ENCODE peak calls at places on chromosome 16, in five cellular contexts. One of them, this sample, is unnamed.

GRCh38 chr16:88703486-88704309 is 2.5 kb downstream of the RNF166 start:
- DNase-seq in astrocyte: no peak
- DNase-seq in Peyer's patch: peak
- DNase-seq in testis: no peak
- DNase-seq in adrenal gland: no peak
- DNase-seq in this sample: no peak

GRCh38 chr16:25126820-25127232 is 15.3 kb downstream of the LCMT1 start:
- DNase-seq in adrenal gland: peak
- DNase-seq in Peyer's patch: peak
- DNase-seq in astrocyte: peak
- DNase-seq in testis: no peak
- DNase-seq in this sample: peak

GRCh38 chr16:80054656-80055055 is 454.1 kb upstream of the MAF start:
- DNase-seq in testis: no peak
- DNase-seq in adrenal gland: no peak
- DNase-seq in Peyer's patch: no peak
- DNase-seq in astrocyte: no peak
- DNase-seq in this sample: no peak

GRCh38 chr16:46759309-46759708 is 11.2 kb upstream of the MYLK3 start:
- DNase-seq in Peyer's patch: no peak
- DNase-seq in testis: no peak
- DNase-seq in adrenal gland: no peak
- DNase-seq in astrocyte: no peak
- DNase-seq in this sample: no peak

GRCh38 chr16:74901606-74902005 is 83.3 kb downstream of the WDR59 start:
- DNase-seq in adrenal gland: no peak
- DNase-seq in testis: no peak
- DNase-seq in Peyer's patch: no peak
- DNase-seq in astrocyte: no peak
- DNase-seq in this sample: no peak

GRCh38 chr16:47826070-47826469 is 329.7 kb downstream of the ABCC12 start:
- DNase-seq in adrenal gland: no peak
- DNase-seq in testis: no peak
- DNase-seq in Peyer's patch: no peak
- DNase-seq in astrocyte: no peak
- DNase-seq in this sample: no peak

GRCh38 chr16:77332792-77333191 is 102.0 kb downstream of the ADAMTS18 start:
- DNase-seq in adrenal gland: no peak
- DNase-seq in astrocyte: no peak
- DNase-seq in Peyer's patch: no peak
- DNase-seq in testis: no peak
- DNase-seq in this sample: peak

GRCh38 chr16:10957771-10958486 is 13.6 kb downstream of the CLEC16A start:
- DNase-seq in adrenal gland: no peak
- DNase-seq in astrocyte: peak
- DNase-seq in testis: no peak
- DNase-seq in Peyer's patch: no peak
- DNase-seq in this sample: no peak

GRCh38 chr16:31216552-31217530 is at the start of gene PYDC1:
- DNase-seq in testis: no peak
- DNase-seq in adrenal gland: no peak
- DNase-seq in Peyer's patch: no peak
- DNase-seq in astrocyte: no peak
- DNase-seq in this sample: no peak

GRCh38 chr16:49528564-49529150 is 155.1 kb downstream of the C16orf78 start:
- DNase-seq in adrenal gland: no peak
- DNase-seq in astrocyte: no peak
- DNase-seq in Peyer's patch: no peak
- DNase-seq in testis: no peak
- DNase-seq in this sample: no peak

GRCh38 chr16:2785101-2785991 is 2.0 kb downstream of the PRSS33 start:
- DNase-seq in astrocyte: no peak
- DNase-seq in testis: no peak
- DNase-seq in Peyer's patch: peak
- DNase-seq in adrenal gland: peak
- DNase-seq in this sample: no peak

GRCh38 chr16:88628512-88628974 is 9.8 kb upstream of the IL17C start:
- DNase-seq in Peyer's patch: no peak
- DNase-seq in testis: peak
- DNase-seq in astrocyte: no peak
- DNase-seq in adrenal gland: peak
- DNase-seq in this sample: no peak

GRCh38 chr16:66205287-66206167 is 161.0 kb upstream of the CDH5 start:
- DNase-seq in adrenal gland: no peak
- DNase-seq in Peyer's patch: no peak
- DNase-seq in astrocyte: no peak
- DNase-seq in testis: no peak
- DNase-seq in this sample: no peak

GRCh38 chr16:69532761-69533459 is 32.9 kb upstream of the NFAT5 start:
- DNase-seq in Peyer's patch: no peak
- DNase-seq in astrocyte: no peak
- DNase-seq in adrenal gland: no peak
- DNase-seq in testis: no peak
- DNase-seq in this sample: no peak

GRCh38 chr16:31071861-31072260 is 2.2 kb downstream of the ZNF668 start:
- DNase-seq in adrenal gland: no peak
- DNase-seq in testis: no peak
- DNase-seq in astrocyte: peak
- DNase-seq in Peyer's patch: no peak
- DNase-seq in this sample: peak

GRCh38 chr16:84239910-84240309 is at the start of gene KCNG4:
- DNase-seq in testis: no peak
- DNase-seq in Peyer's patch: no peak
- DNase-seq in astrocyte: no peak
- DNase-seq in adrenal gland: no peak
- DNase-seq in this sample: no peak

GRCh38 chr16:27980919-27981670 is 82.4 kb downstream of the GSG1L start:
- DNase-seq in astrocyte: no peak
- DNase-seq in Peyer's patch: peak
- DNase-seq in adrenal gland: no peak
- DNase-seq in testis: no peak
- DNase-seq in this sample: no peak

GRCh38 chr16:87582221-87582965 is 19.9 kb upstream of the JPH3 start:
- DNase-seq in testis: peak
- DNase-seq in adrenal gland: peak
- DNase-seq in astrocyte: peak
- DNase-seq in Peyer's patch: peak
- DNase-seq in this sample: peak

GRCh38 chr16:16163109-16163508 is 60.2 kb downstream of the ABCC6 start:
- DNase-seq in astrocyte: no peak
- DNase-seq in testis: no peak
- DNase-seq in adrenal gland: no peak
- DNase-seq in Peyer's patch: no peak
- DNase-seq in this sample: no peak

GRCh38 chr16:82219298-82219697 is 49.3 kb upstream of the MPHOSPH6 start:
- DNase-seq in adrenal gland: no peak
- DNase-seq in astrocyte: no peak
- DNase-seq in testis: no peak
- DNase-seq in Peyer's patch: no peak
- DNase-seq in this sample: no peak

GRCh38 chr16:84175351-84176081 is 11.3 kb downstream of the TAF1C start:
- DNase-seq in Peyer's patch: peak
- DNase-seq in adrenal gland: peak
- DNase-seq in testis: peak
- DNase-seq in astrocyte: peak
- DNase-seq in this sample: peak

GRCh38 chr16:84368327-84368996 is at the start of gene ATP2C2:
- DNase-seq in astrocyte: no peak
- DNase-seq in testis: no peak
- DNase-seq in Peyer's patch: peak
- DNase-seq in adrenal gland: no peak
- DNase-seq in this sample: no peak

GRCh38 chr16:53952215-53953208 is 248.6 kb downstream of the FTO start:
- DNase-seq in astrocyte: peak
- DNase-seq in testis: no peak
- DNase-seq in Peyer's patch: no peak
- DNase-seq in adrenal gland: no peak
- DNase-seq in this sample: no peak

GRCh38 chr16:77212736-77213541 is 13.7 kb downstream of the SYCE1L start:
- DNase-seq in testis: peak
- DNase-seq in astrocyte: no peak
- DNase-seq in adrenal gland: peak
- DNase-seq in Peyer's patch: peak
- DNase-seq in this sample: no peak

GRCh38 chr16:89194340-89195311 is 5.7 kb downstream of the SLC22A31 start:
- DNase-seq in Peyer's patch: no peak
- DNase-seq in astrocyte: no peak
- DNase-seq in testis: no peak
- DNase-seq in adrenal gland: no peak
- DNase-seq in this sample: no peak

GRCh38 chr16:86808863-86809444 is 230.6 kb downstream of the FOXL1 start:
- DNase-seq in testis: no peak
- DNase-seq in adrenal gland: no peak
- DNase-seq in astrocyte: no peak
- DNase-seq in Peyer's patch: no peak
- DNase-seq in this sample: no peak

DNA sequence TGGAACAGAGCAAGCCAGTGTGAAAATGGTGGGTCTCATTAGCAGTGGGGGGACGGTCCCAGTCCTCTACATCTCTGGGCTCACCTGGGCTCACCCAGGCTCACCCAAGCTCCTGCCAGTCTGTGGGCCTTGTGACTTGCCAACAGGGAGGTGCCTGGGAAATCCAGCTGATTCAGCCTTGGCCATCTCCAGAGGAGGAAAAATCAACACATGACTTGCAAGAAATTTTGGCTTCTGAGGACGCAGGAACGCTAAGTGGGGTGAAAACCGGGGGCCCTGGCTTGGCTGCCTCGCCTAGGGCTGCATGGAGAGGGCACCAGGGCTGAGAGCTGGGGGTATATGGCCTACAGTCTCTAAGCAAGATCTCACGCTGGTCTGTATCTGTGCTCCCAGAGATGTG is 47.7 kb downstream of the VAC14 start:
- DNase-seq in adrenal gland: no peak
- DNase-seq in astrocyte: no peak
- DNase-seq in Peyer's patch: no peak
- DNase-seq in testis: no peak
- DNase-seq in this sample: no peak
- H3K27ac ChIP-seq in adrenal gland: no peak
- H3K27ac ChIP-seq in astrocyte: no peak
- H3K27ac ChIP-seq in Peyer's patch: peak
- H3K27ac ChIP-seq in testis: no peak
- H3K27ac ChIP-seq in this sample: no peak

GRCh38 chr16:687499-687898 is 2.7 kb downstream of the WDR24 start:
- DNase-seq in astrocyte: no peak
- DNase-seq in adrenal gland: no peak
- DNase-seq in testis: no peak
- DNase-seq in Peyer's patch: no peak
- DNase-seq in this sample: no peak

GRCh38 chr16:685967-686366 is 1.8 kb upstream of the JMJD8 start:
- DNase-seq in testis: no peak
- DNase-seq in Peyer's patch: peak
- DNase-seq in astrocyte: no peak
- DNase-seq in adrenal gland: peak
- DNase-seq in this sample: no peak

GRCh38 chr16:684067-684794 is at the start of gene JMJD8:
- DNase-seq in astrocyte: peak
- DNase-seq in testis: peak
- DNase-seq in Peyer's patch: peak
- DNase-seq in adrenal gland: peak
- DNase-seq in this sample: peak

GRCh38 chr16:684961-685696 is 995 bp upstream of the JMJD8 start:
- DNase-seq in astrocyte: no peak
- DNase-seq in testis: no peak
- DNase-seq in Peyer's patch: no peak
- DNase-seq in adrenal gland: peak
- DNase-seq in this sample: no peak

DNA sequence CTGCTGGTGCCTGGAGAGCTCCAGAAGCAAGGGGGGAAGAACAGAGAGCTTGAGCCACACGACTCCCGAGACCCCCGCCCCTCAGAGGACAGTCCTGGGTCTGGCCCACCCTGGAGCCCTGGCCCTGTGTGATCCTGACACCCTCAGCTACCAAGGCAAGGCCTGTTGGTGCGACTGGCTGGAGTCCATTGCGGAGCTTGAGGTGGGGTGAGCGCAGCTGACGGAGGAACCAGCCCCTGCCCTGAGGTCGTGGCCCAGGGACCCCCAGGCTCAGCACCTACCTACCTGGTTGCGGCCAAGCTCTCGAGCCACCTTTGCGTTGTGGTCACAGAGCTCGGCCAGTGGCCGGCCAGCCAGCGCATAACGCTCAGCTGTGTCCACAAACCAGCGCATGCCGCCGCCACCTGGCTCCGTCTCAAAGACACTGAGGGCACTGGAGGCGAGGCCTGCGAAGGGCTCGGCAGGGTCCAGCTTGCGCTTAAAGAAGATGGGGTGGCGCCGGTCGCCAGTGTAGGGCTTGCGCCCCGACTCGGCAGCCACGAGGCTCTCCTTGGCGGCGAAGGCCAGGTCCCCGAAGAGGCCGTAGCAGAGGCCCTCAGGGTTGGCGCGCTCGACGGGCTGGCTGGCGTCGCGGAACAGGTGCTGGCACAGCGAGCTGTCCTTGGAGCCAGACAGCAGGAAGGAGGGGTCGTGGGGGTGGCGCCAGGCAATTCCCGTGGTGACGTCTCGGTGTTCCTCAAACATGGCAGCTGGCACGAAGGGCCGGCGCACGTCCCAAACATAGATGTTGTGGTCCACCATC is 2.5 kb upstream of the JMJD8 start:
- DNase-seq in testis: no peak
- DNase-seq in Peyer's patch: no peak
- DNase-seq in adrenal gland: no peak
- DNase-seq in astrocyte: no peak
- DNase-seq in this sample: no peak
- H3K27ac ChIP-seq in testis: no peak
- H3K27ac ChIP-seq in Peyer's patch: no peak
- H3K27ac ChIP-seq in adrenal gland: no peak
- H3K27ac ChIP-seq in astrocyte: no peak
- H3K27ac ChIP-seq in this sample: no peak

GRCh38 chr16:23499801-23500200 is 10.5 kb downstream of the GGA2 start:
- DNase-seq in adrenal gland: no peak
- DNase-seq in testis: no peak
- DNase-seq in astrocyte: no peak
- DNase-seq in Peyer's patch: no peak
- DNase-seq in this sample: no peak

GRCh38 chr16:23496826-23497542 is 13.3 kb downstream of the GGA2 start:
- DNase-seq in adrenal gland: peak
- DNase-seq in astrocyte: no peak
- DNase-seq in Peyer's patch: no peak
- DNase-seq in testis: no peak
- DNase-seq in this sample: peak

GRCh38 chr16:23500212-23500865 is 10.0 kb downstream of the GGA2 start:
- DNase-seq in testis: no peak
- DNase-seq in astrocyte: no peak
- DNase-seq in Peyer's patch: no peak
- DNase-seq in adrenal gland: no peak
- DNase-seq in this sample: no peak

GRCh38 chr16:23498863-23499262 is 11.4 kb downstream of the GGA2 start:
- DNase-seq in testis: no peak
- DNase-seq in astrocyte: no peak
- DNase-seq in Peyer's patch: no peak
- DNase-seq in adrenal gland: peak
- DNase-seq in this sample: no peak

GRCh38 chr16:23497543-23497868 is 12.8 kb downstream of the GGA2 start:
- DNase-seq in Peyer's patch: no peak
- DNase-seq in testis: no peak
- DNase-seq in adrenal gland: no peak
- DNase-seq in astrocyte: no peak
- DNase-seq in this sample: no peak
- H3K27ac ChIP-seq in Peyer's patch: peak
- H3K27ac ChIP-seq in testis: no peak
- H3K27ac ChIP-seq in adrenal gland: peak
- H3K27ac ChIP-seq in astrocyte: no peak
- H3K27ac ChIP-seq in this sample: no peak

GRCh38 chr16:56191807-56192643 is 736 bp downstream of the GNAO1 start:
- DNase-seq in testis: no peak
- DNase-seq in adrenal gland: no peak
- DNase-seq in astrocyte: no peak
- DNase-seq in Peyer's patch: no peak
- DNase-seq in this sample: no peak
- H3K27ac ChIP-seq in testis: peak
- H3K27ac ChIP-seq in adrenal gland: no peak
- H3K27ac ChIP-seq in astrocyte: no peak
- H3K27ac ChIP-seq in Peyer's patch: peak
- H3K27ac ChIP-seq in this sample: no peak

This sample was measured in brain microvascular endothelial cell.